ENCODE peak calls at places on chromosomes 5 and 9, in six cellular contexts. Y, F, M, U, H and C are unnamed samples.

GRCh38 chr5:16685069-16685468 is 68.3 kb upstream of the RETREG1 start:
- DNase-seq in M (no peak), U (no peak), Y (no peak), H (no peak), F (no peak), C (no peak)

GRCh38 chr9:122095010-122095767 is 2.1 kb upstream of the TTLL11 start:
- DNase-seq in M (peak; percentile 72), H (peak; percentile 56), Y (peak; percentile 79), U (peak; percentile 75), F (peak; percentile 34), C (peak; percentile 68)

GRCh38 chr5:134131578-134132350 is 17.3 kb downstream of the TCF7 start:
- DNase-seq in Y (no peak), U (no peak), H (no peak), F (no peak), M (no peak), C (no peak)

GRCh38 chr5:129245489-129245888 is 150.9 kb downstream of the ISOC1 start:
- DNase-seq in H (no peak), U (no peak), Y (peak; percentile 91), M (no peak), F (no peak), C (peak; percentile 11)

GRCh38 chr9:79734989-79735779 is 163.4 kb downstream of the TLE4 start:
- DNase-seq in F (no peak), Y (no peak), M (no peak), H (no peak), U (no peak), C (peak; percentile 22)

GRCh38 chr5:165858118-165858517 is 2352.7 kb downstream of the MAT2B start:
- DNase-seq in H (no peak), M (no peak), F (no peak), Y (no peak), U (no peak), C (no peak)

GRCh38 chr5:79929095-79929494 is 62.0 kb downstream of the MTX3 start:
- DNase-seq in F (no peak), U (no peak), H (no peak), Y (no peak), M (no peak), C (no peak)

GRCh38 chr9:130212543-130213297 is 40.5 kb downstream of the NCS1 start:
- DNase-seq in Y (no peak), F (peak; percentile 46), H (no peak), M (no peak), U (no peak), C (no peak)

GRCh38 chr5:14011089-14012004 is 66.9 kb upstream of the DNAH5 start:
- DNase-seq in U (peak; percentile 98), Y (peak; percentile 86), F (peak; percentile 60), M (peak; percentile 87), H (peak; percentile 83), C (peak; percentile 76)

GRCh38 chr9:470795-471194 is 256.1 kb downstream of the DOCK8 start:
- DNase-seq in M (no peak), F (no peak), Y (peak; percentile 31), U (no peak), H (no peak), C (no peak)

GRCh38 chr5:1343931-1344901 is 683 bp downstream of the CLPTM1L start:
- DNase-seq in Y (peak; percentile 10), M (no peak), U (peak; percentile 39), F (no peak), H (no peak), C (peak; percentile 13)

GRCh38 chr5:174690256-174690655 is 34.1 kb upstream of the MSX2 start:
- DNase-seq in Y (no peak), H (no peak), M (no peak), U (peak; percentile 53), F (no peak), C (peak; percentile 30)

GRCh38 chr5:78286288-78286687 is 8.2 kb downstream of the AP3B1 start:
- DNase-seq in U (no peak), H (no peak), Y (no peak), M (no peak), F (no peak), C (no peak)

GRCh38 chr9:116288658-116289057 is 135.1 kb downstream of the PAPPA start:
- DNase-seq in F (no peak), H (no peak), Y (peak; percentile 95), U (no peak), M (peak; percentile 99), C (peak; percentile 100)

GRCh38 chr5:132877938-132878337 is 4.5 kb downstream of the LEAP2 start:
- DNase-seq in F (no peak), U (no peak), H (peak; percentile 70), M (peak; percentile 64), Y (peak; percentile 54), C (no peak)

GRCh38 chr5:62328772-62329491 is 22.9 kb downstream of the KIF2A start:
- DNase-seq in F (no peak), M (no peak), U (no peak), Y (no peak), H (no peak), C (peak; percentile 17)

GRCh38 chr5:88675159-88675757 is 207.7 kb downstream of the MEF2C start:
- DNase-seq in U (no peak), H (no peak), F (no peak), M (no peak), Y (no peak), C (no peak)

GRCh38 chr5:149126898-149127297 is 14.4 kb upstream of the ABLIM3 start:
- DNase-seq in F (no peak), M (no peak), Y (peak; percentile 49), U (no peak), H (no peak), C (peak; percentile 61)

GRCh38 chr5:162324356-162324755 is 256.8 kb downstream of the GABRG2 start:
- DNase-seq in Y (no peak), F (no peak), U (no peak), M (no peak), H (no peak), C (no peak)

GRCh38 chr9:89422151-89422918 is 75.6 kb downstream of the SEMA4D start:
- DNase-seq in Y (peak; percentile 7), M (peak; percentile 43), U (no peak), H (no peak), F (no peak), C (peak; percentile 33)

GRCh38 chr5:154159343-154159742 is 31.2 kb upstream of the GALNT10 start:
- DNase-seq in Y (no peak), F (no peak), H (no peak), M (peak; percentile 19), U (no peak), C (peak; percentile 60)

GRCh38 chr9:135295556-135296300 is 183.9 kb upstream of the PPP1R26 start:
- DNase-seq in F (no peak), M (no peak), Y (no peak), H (no peak), U (no peak), C (no peak)

GRCh38 chr9:117825609-117826347 is 121.6 kb downstream of the TLR4 start:
- DNase-seq in U (no peak), M (no peak), Y (no peak), H (no peak), F (no peak), C (no peak)

GRCh38 chr5:127296321-127296720 is 5.7 kb downstream of the MEGF10 start:
- DNase-seq in U (no peak), H (no peak), Y (no peak), F (no peak), M (peak; percentile 78), C (peak; percentile 91)

DNA sequence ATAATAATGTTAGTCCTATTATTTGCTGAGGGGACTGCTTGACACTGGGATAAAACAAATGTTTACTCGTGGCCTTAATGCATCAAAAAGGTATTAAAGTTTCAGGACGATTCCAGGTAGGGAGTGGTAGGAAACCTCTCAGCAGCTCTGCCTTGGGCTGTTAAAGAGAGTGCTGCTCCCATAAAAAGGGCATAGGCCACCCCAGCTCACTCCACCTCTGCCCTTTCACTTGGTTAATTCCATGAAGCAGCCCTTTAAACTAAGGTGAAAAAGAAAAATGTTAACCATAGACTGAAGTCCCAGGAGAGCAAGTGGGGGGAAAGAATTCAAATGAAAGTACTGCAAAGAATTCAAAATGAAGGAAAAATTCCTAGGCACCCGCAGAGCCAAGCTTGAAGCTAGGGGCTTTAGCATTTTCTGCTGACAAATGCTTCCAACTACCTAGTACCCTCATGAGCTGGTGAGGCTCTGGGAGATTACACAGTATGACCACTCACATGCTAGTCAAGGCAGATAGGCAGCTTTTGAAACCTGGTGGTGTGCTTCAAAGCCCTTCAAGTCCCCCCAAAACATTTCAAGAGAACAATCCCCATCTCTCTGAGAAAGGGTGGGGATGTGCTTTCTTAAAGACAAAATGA is 8.5 kb downstream of the KLF9 start:
- DNase-seq in H (peak; percentile 62), M (no peak), U (no peak), Y (no peak), F (no peak), C (no peak)
- H3K4me3 ChIP-seq in H (no peak overlapping the region), M (no peak overlapping the region), U (no peak overlapping the region), Y (no peak overlapping the region), F (no peak overlapping the region), C (no peak overlapping the region)

GRCh38 chr9:127791085-127791484 is 5.3 kb downstream of the CDK9 start:
- DNase-seq in U (no peak), M (no peak), Y (no peak), H (no peak), F (no peak), C (no peak)
- TF ChIP-seq CTCF in U (no peak), M (peak; percentile 14), Y (no peak), H (no peak), F (no peak), C (no peak)

GRCh38 chr5:59001154-59001553 is 418.3 kb downstream of the RAB3C start:
- DNase-seq in U (no peak), Y (no peak), M (no peak), F (no peak), H (no peak), C (peak; percentile 38)

GRCh38 chr5:59001716-59002115 is 418.8 kb downstream of the RAB3C start:
- DNase-seq in M (no peak), U (no peak), F (no peak), Y (no peak), H (no peak), C (no peak)

GRCh38 chr5:58998539-58998938 is 415.7 kb downstream of the RAB3C start:
- DNase-seq in H (no peak), U (no peak), Y (no peak), M (no peak), F (no peak), C (no peak)

GRCh38 chr5:59002162-59002825 is 419.4 kb downstream of the RAB3C start:
- DNase-seq in H (no peak), F (no peak), U (no peak), Y (no peak), M (no peak), C (no peak)

GRCh38 chr5:58999804-59000595 is 417.1 kb downstream of the RAB3C start:
- DNase-seq in U (peak; percentile 29), Y (no peak), F (no peak), M (no peak), H (no peak), C (no peak)
- H3K4me3 ChIP-seq in U (no peak overlapping the region), Y (no peak overlapping the region), F (no peak overlapping the region), M (no peak overlapping the region), H (no peak overlapping the region), C (no peak overlapping the region)

GRCh38 chr9:128840524-128840923 is 10.9 kb upstream of the SPOUT1 start:
- DNase-seq in Y (no peak), H (no peak), U (no peak), F (no peak), M (no peak), C (no peak)

GRCh38 chr9:128846680-128847030 is 17.1 kb upstream of the SPOUT1 start:
- DNase-seq in Y (no peak), F (no peak), U (no peak), M (no peak), H (no peak), C (no peak)

GRCh38 chr9:128841704-128842492 is 12.3 kb upstream of the SPOUT1 start:
- DNase-seq in U (no peak), F (no peak), Y (no peak), M (no peak), H (no peak), C (no peak)

GRCh38 chr9:128847803-128848202 is 18.2 kb upstream of the SPOUT1 start:
- DNase-seq in F (no peak), U (no peak), H (no peak), M (no peak), Y (no peak), C (no peak)

GRCh38 chr9:128845186-128845931 is 15.8 kb upstream of the SPOUT1 start:
- DNase-seq in F (peak; percentile 54), M (no peak), Y (no peak), U (peak; percentile 12), H (no peak), C (no peak)
- TF ChIP-seq CTCF in F (no peak), M (peak; percentile 34), Y (no peak), U (peak; percentile 9), H (no peak), C (no peak)